ENCODE peak calls at places on chromosome 22, in seven cellular contexts. One of them, this sample, is unnamed.
A peak's percentile ranks its signal among the peaks of the same experiment; 100 is the strongest.

GRCh38 chr22:35708453-35708852 is 9.2 kb upstream of the APOL5 start:
- DNase-seq in adipocyte: no peak
- DNase-seq in stimulated activated CD8-positive, alpha-beta memory T cell treated with anti-CD3 and anti-CD28 coated beads, Interleukin-2, amount 100 ng/mL, for 48 hours: no peak
- DNase-seq in heart right ventricle: no peak
- DNase-seq in HCEC 1CT: no peak
- DNase-seq in left ventricle myocardium inferior: no peak
- DNase-seq in NCI-H1436: no peak
- DNase-seq in this sample: no peak

GRCh38 chr22:43000441-43001175 is 14.3 kb downstream of the PACSIN2 start:
- DNase-seq in stimulated activated CD8-positive, alpha-beta memory T cell treated with anti-CD3 and anti-CD28 coated beads, Interleukin-2, amount 100 ng/mL, for 48 hours: no peak
- DNase-seq in left ventricle myocardium inferior: no peak
- DNase-seq in adipocyte: no peak
- DNase-seq in HCEC 1CT: peak; percentile 58
- DNase-seq in NCI-H1436: no peak
- DNase-seq in heart right ventricle: no peak
- DNase-seq in this sample: no peak

GRCh38 chr22:18110194-18110943 is at the start of gene TUBA8:
- DNase-seq in left ventricle myocardium inferior: peak; percentile 65
- DNase-seq in stimulated activated CD8-positive, alpha-beta memory T cell treated with anti-CD3 and anti-CD28 coated beads, Interleukin-2, amount 100 ng/mL, for 48 hours: no peak
- DNase-seq in NCI-H1436: peak; percentile 9
- DNase-seq in adipocyte: peak; percentile 60
- DNase-seq in heart right ventricle: peak; percentile 59
- DNase-seq in HCEC 1CT: peak; percentile 11
- DNase-seq in this sample: peak; percentile 33

GRCh38 chr22:38172489-38173155 is 9.0 kb downstream of the PLA2G6 start:
- DNase-seq in left ventricle myocardium inferior: peak; percentile 76
- DNase-seq in HCEC 1CT: no peak
- DNase-seq in NCI-H1436: no peak
- DNase-seq in heart right ventricle: peak; percentile 73
- DNase-seq in adipocyte: no peak
- DNase-seq in stimulated activated CD8-positive, alpha-beta memory T cell treated with anti-CD3 and anti-CD28 coated beads, Interleukin-2, amount 100 ng/mL, for 48 hours: peak; percentile 36
- DNase-seq in this sample: peak; percentile 45

GRCh38 chr22:25853078-25853477 is 111.1 kb downstream of the MYO18B start:
- DNase-seq in stimulated activated CD8-positive, alpha-beta memory T cell treated with anti-CD3 and anti-CD28 coated beads, Interleukin-2, amount 100 ng/mL, for 48 hours: no peak
- DNase-seq in adipocyte: no peak
- DNase-seq in left ventricle myocardium inferior: no peak
- DNase-seq in heart right ventricle: no peak
- DNase-seq in NCI-H1436: no peak
- DNase-seq in HCEC 1CT: no peak
- DNase-seq in this sample: no peak

GRCh38 chr22:19495562-19496323 is 16.0 kb downstream of the CDC45 start:
- DNase-seq in NCI-H1436: no peak
- DNase-seq in HCEC 1CT: peak; percentile 8
- DNase-seq in adipocyte: peak; percentile 25
- DNase-seq in heart right ventricle: no peak
- DNase-seq in left ventricle myocardium inferior: no peak
- DNase-seq in stimulated activated CD8-positive, alpha-beta memory T cell treated with anti-CD3 and anti-CD28 coated beads, Interleukin-2, amount 100 ng/mL, for 48 hours: no peak
- DNase-seq in this sample: no peak

GRCh38 chr22:45318168-45318557 is 8.4 kb downstream of the FAM118A start:
- DNase-seq in HCEC 1CT: peak; percentile 88
- DNase-seq in heart right ventricle: peak; percentile 74
- DNase-seq in left ventricle myocardium inferior: peak; percentile 78
- DNase-seq in NCI-H1436: peak; percentile 89
- DNase-seq in stimulated activated CD8-positive, alpha-beta memory T cell treated with anti-CD3 and anti-CD28 coated beads, Interleukin-2, amount 100 ng/mL, for 48 hours: peak; percentile 56
- DNase-seq in adipocyte: peak; percentile 94
- DNase-seq in this sample: peak; percentile 31

GRCh38 chr22:24138649-24139420 is 42.5 kb upstream of the SUSD2 start:
- DNase-seq in NCI-H1436: no peak
- DNase-seq in adipocyte: peak; percentile 12
- DNase-seq in HCEC 1CT: no peak
- DNase-seq in stimulated activated CD8-positive, alpha-beta memory T cell treated with anti-CD3 and anti-CD28 coated beads, Interleukin-2, amount 100 ng/mL, for 48 hours: no peak
- DNase-seq in heart right ventricle: no peak
- DNase-seq in left ventricle myocardium inferior: no peak
- DNase-seq in this sample: no peak